ENCODE peak calls at places on chromosomes 4 and X, in nine cellular contexts. M, J, H, P, U, D, Q, E and W are unnamed samples.

GRCh38 chr4:25590171-25590570 is 65.5 kb upstream of the SLC34A2 start:
- DNase-seq in P (no peak), E (no peak), Q (no peak), D (no peak), H (no peak), U (no peak), J (no peak), M (no peak), W (no peak)

GRCh38 chrX:132023117-132023895 is at the start of gene STK26:
- DNase-seq in J (peak), H (peak), M (peak), D (peak), Q (peak), U (peak), P (peak), E (no peak), W (no peak)

GRCh38 chr4:89744915-89745314 is 92.0 kb downstream of the SNCA start:
- DNase-seq in J (no peak), D (no peak), Q (no peak), P (no peak), U (no peak), E (no peak), H (no peak), M (no peak), W (no peak)

GRCh38 chr4:139014391-139015268 is 951 bp upstream of the NOCT start:
- DNase-seq in H (no peak), M (no peak), D (peak), U (peak), P (no peak), J (peak), E (no peak), Q (no peak), W (peak)

GRCh38 chr4:6272863-6273660 is 3.4 kb downstream of the WFS1 start:
- DNase-seq in D (no peak), P (no peak), H (no peak), Q (no peak), M (no peak), J (peak), U (peak), E (no peak), W (no peak)

GRCh38 chr4:15852524-15852923 is 74.4 kb downstream of the CD38 start:
- DNase-seq in D (no peak), J (no peak), E (no peak), M (no peak), P (no peak), U (no peak), Q (no peak), H (no peak), W (no peak)

GRCh38 chr4:39664828-39665731 is 26.4 kb upstream of the SMIM14 start:
- DNase-seq in H (no peak), D (no peak), Q (no peak), P (no peak), M (no peak), U (peak), J (no peak), E (no peak), W (no peak)

GRCh38 chrX:74421181-74422028 is at the start of gene SLC16A2:
- DNase-seq in M (peak), D (peak), U (peak), P (peak), E (peak), J (peak), H (peak), Q (peak), W (peak)

GRCh38 chrX:100662791-100663190 is 18.8 kb downstream of the SRPX2 start:
- DNase-seq in H (no peak), P (no peak), J (no peak), D (no peak), M (no peak), E (no peak), U (no peak), Q (no peak), W (no peak)

GRCh38 chr4:89586864-89587263 is 250.1 kb downstream of the SNCA start:
- DNase-seq in M (no peak), E (no peak), P (no peak), D (no peak), H (no peak), Q (no peak), U (peak), J (peak), W (no peak)

GRCh38 chr4:41613362-41613761 is 75.4 kb downstream of the LIMCH1 start:
- DNase-seq in U (no peak), Q (no peak), M (no peak), D (no peak), E (no peak), H (no peak), P (no peak), J (no peak), W (no peak)

GRCh38 chrX:130626521-130626920 is 224.7 kb downstream of the RBMX2 start:
- DNase-seq in E (no peak), P (no peak), M (no peak), U (no peak), D (no peak), J (no peak), H (no peak), Q (no peak), W (no peak)

GRCh38 chr4:88104902-88105610 is 53.4 kb downstream of the ABCG2 start:
- DNase-seq in P (no peak), E (no peak), D (no peak), U (peak), H (no peak), Q (no peak), M (no peak), J (peak), W (peak)

GRCh38 chr4:13535118-13535517 is 9.2 kb downstream of the NKX3-2 start:
- DNase-seq in M (no peak), Q (no peak), H (no peak), D (no peak), P (no peak), J (no peak), E (no peak), U (no peak), W (no peak)

GRCh38 chrX:36414056-36414455 is 494.5 kb downstream of the CFAP47 start:
- DNase-seq in M (no peak), J (no peak), H (no peak), P (no peak), E (no peak), D (no peak), U (no peak), Q (no peak), W (no peak)

GRCh38 chrX:154366666-154367055 is 7.8 kb downstream of the FLNA start:
- DNase-seq in E (peak), Q (no peak), U (no peak), D (no peak), M (no peak), J (no peak), P (no peak), H (no peak), W (no peak)

GRCh38 chrX:108399427-108400165 is 38.6 kb downstream of the COL4A6 start:
- DNase-seq in J (peak), E (no peak), H (no peak), D (no peak), Q (no peak), U (peak), M (no peak), P (no peak), W (no peak)

GRCh38 chr4:153176938-153177337 is 27.3 kb upstream of the TRIM2 start:
- DNase-seq in E (no peak), U (no peak), M (no peak), P (no peak), Q (no peak), J (no peak), H (no peak), D (no peak), W (no peak)

GRCh38 chr4:119735136-119735770 is 106.6 kb upstream of the PDE5A start:
- DNase-seq in U (peak), P (no peak), Q (no peak), J (peak), E (no peak), H (no peak), D (no peak), M (no peak), W (no peak)

GRCh38 chr4:53916431-53916889 is 147.9 kb downstream of the CHIC2 start:
- DNase-seq in U (peak), E (no peak), P (no peak), M (no peak), H (no peak), J (no peak), Q (no peak), D (no peak), W (no peak)

GRCh38 chr4:187849556-187850245 is 145.9 kb upstream of the ZFP42 start:
- DNase-seq in J (no peak), H (no peak), U (no peak), P (no peak), Q (no peak), D (no peak), M (no peak), E (no peak), W (no peak)

GRCh38 chr4:142567199-142567598 is 278.9 kb downstream of the INPP4B start:
- DNase-seq in H (no peak), J (no peak), M (no peak), D (peak), E (no peak), Q (peak), P (no peak), U (no peak), W (no peak)

GRCh38 chr4:76624271-76624681 is 189.2 kb downstream of the SHROOM3 start:
- DNase-seq in D (no peak), J (peak), Q (no peak), H (peak), P (peak), M (no peak), U (peak), E (no peak), W (no peak)

GRCh38 chr4:85964298-85964697 is 395.6 kb downstream of the MAPK10 start:
- DNase-seq in Q (no peak), P (no peak), D (no peak), M (no peak), E (no peak), H (no peak), U (no peak), J (no peak), W (no peak)

GRCh38 chr4:48081196-48081595 is 52.9 kb downstream of the TXK start:
- DNase-seq in M (no peak), U (peak), E (no peak), Q (no peak), P (no peak), J (no peak), D (no peak), H (no peak), W (no peak)